ENCODE peak calls at places on chromosomes 3 and 15, in five cellular contexts. B, L, F, X and D are unnamed samples.

GRCh38 chr3:96027718-96028117 is 786.7 kb upstream of the EPHA6 start:
- DNase-seq in B (no peak), L (no peak), F (no peak), X (no peak), D (no peak)

GRCh38 chr3:58857423-58857822 is 190.8 kb upstream of the FAM3D start:
- DNase-seq in B (peak), L (no peak), F (no peak), X (no peak), D (no peak)

GRCh38 chr3:97957617-97958311 is 14.5 kb downstream of the RIOX2 start:
- DNase-seq in B (no peak), L (no peak), F (no peak), X (no peak), D (no peak)

GRCh38 chr3:108100906-108101305 is 10.1 kb upstream of the CD47 start:
- DNase-seq in B (no peak), L (no peak), F (no peak), X (no peak), D (no peak)

GRCh38 chr3:36678216-36679013 is 85.9 kb downstream of the DCLK3 start:
- DNase-seq in B (peak), L (peak), F (no peak), X (no peak), D (no peak)

GRCh38 chr3:73740041-73740440 is 115.3 kb upstream of the PDZRN3 start:
- DNase-seq in B (peak), L (no peak), F (no peak), X (no peak), D (no peak)

GRCh38 chr15:101620645-101621044 is 31.5 kb downstream of the TM2D3 start:
- DNase-seq in B (no peak), L (no peak), F (no peak), X (no peak), D (no peak)

GRCh38 chr3:151169700-151170224 is 33.3 kb downstream of the GPR171 start:
- DNase-seq in B (peak), L (no peak), F (peak), X (no peak), D (peak)

GRCh38 chr15:88375234-88375926 is 91.8 kb downstream of the MRPL46 start:
- DNase-seq in B (peak), L (peak), F (no peak), X (no peak), D (no peak)

GRCh38 chr3:122560680-122561079 is 3.4 kb downstream of the PARP9 start:
- DNase-seq in B (peak), L (peak), F (peak), X (no peak), D (peak)

GRCh38 chr3:42843730-42844713 is 31.7 kb downstream of the CYP8B1 start:
- DNase-seq in B (peak), L (no peak), F (no peak), X (no peak), D (no peak)

GRCh38 chr3:52879581-52879980 is 17.8 kb downstream of the STIMATE start:
- DNase-seq in B (no peak), L (no peak), F (no peak), X (no peak), D (no peak)

GRCh38 chr3:43015572-43016512 is 36.7 kb downstream of the GASK1A start:
- DNase-seq in B (no peak), L (no peak), F (no peak), X (no peak), D (no peak)

GRCh38 chr3:141261472-141262171 is 30.0 kb downstream of the PXYLP1 start:
- DNase-seq in B (no peak), L (no peak), F (no peak), X (no peak), D (no peak)